ENCODE peak calls at places on chromosome 6, in eight cellular contexts. N is activated CD4-positive, CD25-positive, alpha-beta regulatory T cell treated with anti-CD3 and anti-CD28 coated beads, Interleukin-2, amount 50 U/mL, for 72 hours; A is activated naive CD4-positive, alpha-beta T cell treated with anti-CD3 and anti-CD28 coated beads, Interleukin-2, amount 50 U/mL, for 16 hours; S is NCI-H748 treated with DMSO at 0.1 percent for 48 hours; X is H9; P is CD8-positive, alpha-beta memory T cell; M is AG09309; B is neural crest cell. D is an unnamed sample.

GRCh38 chr6:29755295-29755871 is 32.1 kb downstream of the HLA-F start:
- DNase-seq in N (no peak), A (no peak), S (no peak), X (no peak), P (no peak), M (no peak), B (no peak), D (no peak)

GRCh38 chr6:118335325-118335724 is 212.8 kb upstream of the PLN start:
- DNase-seq in N (no peak), A (no peak), S (no peak), X (no peak), P (no peak), M (no peak), B (no peak), D (no peak)

GRCh38 chr6:147055821-147056392 is 148.3 kb upstream of the STXBP5 start:
- DNase-seq in N (no peak), A (no peak), S (no peak), X (no peak), P (no peak), M (no peak), B (no peak), D (no peak)

GRCh38 chr6:67608099-67608749 is 1026.9 kb upstream of the ADGRB3 start:
- DNase-seq in N (no peak), A (no peak), S (peak), X (no peak), P (no peak), M (no peak), B (no peak), D (no peak)

GRCh38 chr6:44801188-44801587 is 413.7 kb downstream of the CDC5L start:
- DNase-seq in N (no peak), A (no peak), S (no peak), X (no peak), P (no peak), M (no peak), B (no peak), D (no peak)

GRCh38 chr6:111573118-111573883 is 32.4 kb downstream of the TRAF3IP2 start:
- DNase-seq in N (no peak), A (no peak), S (no peak), X (no peak), P (no peak), M (no peak), B (no peak), D (no peak)

GRCh38 chr6:107064579-107065065 is 36.6 kb downstream of the MTRES1 start:
- DNase-seq in N (no peak), A (no peak), S (no peak), X (no peak), P (no peak), M (peak), B (no peak), D (no peak)

GRCh38 chr6:3841711-3842565 is 7.2 kb upstream of the FAM50B start:
- DNase-seq in N (no peak), A (no peak), S (no peak), X (no peak), P (no peak), M (peak), B (no peak), D (no peak)

GRCh38 chr6:50128420-50129005 is 78.8 kb upstream of the DEFB112 start:
- DNase-seq in N (no peak), A (no peak), S (peak), X (no peak), P (no peak), M (no peak), B (no peak), D (no peak)

GRCh38 chr6:154345811-154346210 is 10.8 kb downstream of the IPCEF1 start:
- DNase-seq in N (no peak), A (no peak), S (no peak), X (no peak), P (no peak), M (no peak), B (no peak), D (no peak)

GRCh38 chr6:71481801-71482200 is 193.2 kb downstream of the OGFRL1 start:
- DNase-seq in N (no peak), A (no peak), S (no peak), X (no peak), P (no peak), M (no peak), B (no peak), D (no peak)

GRCh38 chr6:48032156-48032555 is 78.8 kb downstream of the PTCHD4 start:
- DNase-seq in N (no peak), A (no peak), S (no peak), X (no peak), P (no peak), M (peak), B (no peak), D (no peak)

GRCh38 chr6:154995241-154996162 is at the start of gene TIAM2:
- DNase-seq in N (no peak), A (peak), S (no peak), X (peak), P (no peak), M (no peak), B (peak), D (no peak)

GRCh38 chr6:112441607-112442006 is 94.5 kb downstream of the RFPL4B start:
- DNase-seq in N (no peak), A (no peak), S (no peak), X (no peak), P (no peak), M (no peak), B (no peak), D (no peak)

GRCh38 chr6:52729594-52729993 is 33.7 kb downstream of the GSTA2 start:
- DNase-seq in N (no peak), A (no peak), S (no peak), X (no peak), P (no peak), M (no peak), B (no peak), D (no peak)

GRCh38 chr6:31733734-31734133 is 2.6 kb downstream of the CLIC1 start:
- DNase-seq in N (no peak), A (no peak), S (no peak), X (no peak), P (no peak), M (no peak), B (no peak), D (no peak)

GRCh38 chr6:41546475-41546865 is 289 bp downstream of the FOXP4 start:
- DNase-seq in N (no peak), A (no peak), S (no peak), X (no peak), P (no peak), M (no peak), B (no peak), D (no peak)

GRCh38 chr6:157091832-157092231 is 231.5 kb downstream of the TMEM242 start:
- DNase-seq in N (no peak), A (no peak), S (no peak), X (no peak), P (no peak), M (no peak), B (no peak), D (no peak)

GRCh38 chr6:30150151-30150550 is 10.9 kb downstream of the TRIM10 start:
- DNase-seq in N (no peak), A (no peak), S (no peak), X (no peak), P (no peak), M (no peak), B (no peak), D (no peak)

GRCh38 chr6:7122684-7123083 is 14.9 kb downstream of the RREB1 start:
- DNase-seq in N (no peak), A (no peak), S (no peak), X (no peak), P (no peak), M (no peak), B (no peak), D (no peak)

GRCh38 chr6:348860-349396 is 42.6 kb upstream of the IRF4 start:
- DNase-seq in N (no peak), A (no peak), S (no peak), X (no peak), P (no peak), M (no peak), B (no peak), D (no peak)

GRCh38 chr6:12476484-12476883 is 186.3 kb downstream of the EDN1 start:
- DNase-seq in N (no peak), A (no peak), S (no peak), X (no peak), P (no peak), M (no peak), B (no peak), D (no peak)

GRCh38 chr6:79394690-79395089 is 142.5 kb downstream of the LCA5 start:
- DNase-seq in N (no peak), A (no peak), S (no peak), X (no peak), P (no peak), M (no peak), B (no peak), D (no peak)

GRCh38 chr6:149347067-149347466 is 29.6 kb downstream of the TAB2 start:
- DNase-seq in N (no peak), A (no peak), S (no peak), X (no peak), P (no peak), M (peak), B (no peak), D (no peak)

GRCh38 chr6:73515204-73516101 is 5.4 kb downstream of the EEF1A1 start:
- DNase-seq in N (no peak), A (peak), S (no peak), X (peak), P (peak), M (peak), B (no peak), D (peak)

GRCh38 chr6:41438746-41439145 is 103.3 kb downstream of the NCR2 start:
- DNase-seq in N (no peak), A (no peak), S (no peak), X (no peak), P (no peak), M (no peak), B (no peak), D (no peak)

GRCh38 chr6:79385893-79386292 is 151.3 kb downstream of the LCA5 start:
- DNase-seq in N (no peak), A (no peak), S (no peak), X (no peak), P (no peak), M (no peak), B (no peak), D (no peak)

GRCh38 chr6:77015350-77015749 is 447.9 kb downstream of the HTR1B start:
- DNase-seq in N (no peak), A (no peak), S (no peak), X (no peak), P (no peak), M (peak), B (no peak), D (no peak)

GRCh38 chr6:170291271-170292110 is 613 bp upstream of the DLL1 start:
- DNase-seq in N (no peak), A (peak), S (peak), X (peak), P (peak), M (no peak), B (peak), D (peak)

GRCh38 chr6:85865665-85866372 is 223.1 kb upstream of the SYNCRIP start:
- DNase-seq in N (no peak), A (no peak), S (peak), X (no peak), P (no peak), M (peak), B (no peak), D (no peak)

GRCh38 chr6:54876871-54877270 is 30.3 kb downstream of the FAM83B start:
- DNase-seq in N (no peak), A (no peak), S (no peak), X (no peak), P (no peak), M (no peak), B (no peak), D (no peak)

GRCh38 chr6:5302995-5303622 is 41.8 kb downstream of the FARS2 start:
- DNase-seq in N (peak), A (peak), S (peak), X (peak), P (peak), M (no peak), B (no peak), D (peak)

GRCh38 chr6:88914180-88914579 is 49.2 kb downstream of the RNGTT start:
- DNase-seq in N (no peak), A (no peak), S (no peak), X (no peak), P (no peak), M (no peak), B (no peak), D (no peak)

GRCh38 chr6:6612308-6612707 is 23.8 kb downstream of the LY86 start:
- DNase-seq in N (no peak), A (no peak), S (no peak), X (no peak), P (peak), M (no peak), B (no peak), D (no peak)

GRCh38 chr6:165939601-165940290 is 227.9 kb downstream of the TBXT start:
- DNase-seq in N (no peak), A (no peak), S (no peak), X (no peak), P (no peak), M (no peak), B (no peak), D (no peak)